ENCODE peak calls at places on chromosome 12, in eight cellular contexts. T, F, S, N, Z, V, M and Y are unnamed samples.

GRCh38 chr12:119804011-119804641 is 73.0 kb downstream of the CIT start:
- DNase-seq in F (peak), T (no peak), S (no peak), M (peak), N (peak), Z (no peak), V (peak), Y (peak)

GRCh38 chr12:9760699-9761406 is at the start of gene CD69:
- DNase-seq in T (peak), F (no peak), N (peak), S (peak), V (no peak), Z (no peak), M (no peak), Y (no peak)

GRCh38 chr12:84701966-84702365 is 210.6 kb downstream of the SLC6A15 start:
- DNase-seq in S (no peak), F (no peak), N (peak), V (no peak), T (no peak), Z (no peak), M (peak), Y (peak)

GRCh38 chr12:21662122-21662792 is 4.6 kb upstream of the LDHB start:
- DNase-seq in S (no peak), T (no peak), N (no peak), Z (no peak), F (no peak), M (no peak), V (no peak), Y (no peak)

GRCh38 chr12:40647651-40648050 is 44.6 kb upstream of the CNTN1 start:
- DNase-seq in Z (no peak), T (no peak), M (no peak), S (no peak), N (no peak), F (no peak), V (no peak), Y (peak)

GRCh38 chr12:89334770-89335169 is 17.5 kb downstream of the DUSP6 start:
- DNase-seq in Z (no peak), V (no peak), M (peak), N (no peak), T (no peak), F (peak), S (no peak), Y (no peak)

GRCh38 chr12:69933115-69933552 is 108.1 kb downstream of the MYRFL start:
- DNase-seq in Z (no peak), M (no peak), S (no peak), T (no peak), N (no peak), F (no peak), V (no peak), Y (no peak)

GRCh38 chr12:66197413-66198055 is 8.5 kb downstream of the IRAK3 start:
- DNase-seq in M (peak), V (no peak), N (peak), F (peak), Z (no peak), S (no peak), T (no peak), Y (peak)

GRCh38 chr12:54036620-54037359 is 3.9 kb downstream of the HOXC5 start:
- DNase-seq in V (peak), F (no peak), Z (peak), T (no peak), M (no peak), S (no peak), N (no peak), Y (peak)

GRCh38 chr12:133057446-133057845 is 20.1 kb downstream of the ZNF84 start:
- DNase-seq in Z (no peak), F (no peak), T (no peak), S (no peak), M (peak), V (no peak), N (no peak), Y (peak)

GRCh38 chr12:21558100-21558679 is 32.1 kb downstream of the SPX start:
- DNase-seq in F (no peak), Z (no peak), T (no peak), V (no peak), N (no peak), M (no peak), S (no peak), Y (no peak)

GRCh38 chr12:53844989-53845836 is 93.4 kb upstream of the HOXC13 start:
- DNase-seq in F (peak), S (no peak), Z (no peak), T (no peak), M (peak), V (no peak), N (no peak), Y (no peak)